ENCODE peak calls at places on chromosome 9, in eight cellular contexts. W, V, K, T, J, X, F and M are unnamed samples.

GRCh38 chr9:2116073-2116472 is 100.9 kb downstream of the SMARCA2 start:
- DNase-seq in W (peak), V (no peak), K (no peak), T (no peak), J (no peak), X (no peak), F (peak), M (no peak)

GRCh38 chr9:86353591-86354047 is 591 bp downstream of the TUT7 start:
- DNase-seq in W (peak), V (peak), K (peak), T (peak), J (no peak), X (no peak), F (no peak), M (no peak)

GRCh38 chr9:72362118-72362531 is 2.9 kb downstream of the ZFAND5 start:
- DNase-seq in W (peak), V (no peak), K (no peak), T (no peak), J (no peak), X (no peak), F (peak), M (no peak)

GRCh38 chr9:88748566-88749238 is 213.7 kb downstream of the NXNL2 start:
- DNase-seq in W (peak), V (peak), K (no peak), T (no peak), J (peak), X (no peak), F (peak), M (no peak)

GRCh38 chr9:15509931-15510788 is 610 bp downstream of the PSIP1 start:
- DNase-seq in W (no peak), V (peak), K (peak), T (peak), J (peak), X (peak), F (peak), M (no peak)

GRCh38 chr9:99231708-99232107 is 9.6 kb downstream of the SEC61B start:
- DNase-seq in W (peak), V (no peak), K (peak), T (no peak), J (no peak), X (no peak), F (peak), M (no peak)

GRCh38 chr9:87547665-87548064 is 50.0 kb downstream of the DAPK1 start:
- DNase-seq in W (peak), V (no peak), K (no peak), T (no peak), J (no peak), X (no peak), F (peak), M (no peak)

GRCh38 chr9:100206899-100207298 is 107.9 kb downstream of the INVS start:
- DNase-seq in W (peak), V (no peak), K (no peak), T (no peak), J (no peak), X (no peak), F (no peak), M (no peak)

GRCh38 chr9:29799227-29799626 is 2225.9 kb upstream of the C9orf72 start:
- DNase-seq in W (no peak), V (no peak), K (no peak), T (no peak), J (no peak), X (no peak), F (peak), M (no peak)